ENCODE peak calls at places on chromosomes 4 and X, in seven cellular contexts. One of them, this sample, is unnamed.

GRCh38 chr4:54192811-54193210 is 36.3 kb upstream of the PDGFRA start:
- DNase-seq in GM23248: no peak
- DNase-seq in IMR-90: no peak
- DNase-seq in mesenchymal stem cell: no peak
- DNase-seq in adipocyte: no peak
- DNase-seq in neuronal stem cell: no peak
- DNase-seq in colonic mucosa: no peak
- DNase-seq in this sample: no peak

GRCh38 chrX:135543924-135544323 is 23.5 kb downstream of the INTS6L start:
- DNase-seq in colonic mucosa: peak; percentile 54
- DNase-seq in IMR-90: no peak
- DNase-seq in GM23248: no peak
- DNase-seq in mesenchymal stem cell: no peak
- DNase-seq in neuronal stem cell: no peak
- DNase-seq in adipocyte: no peak
- DNase-seq in this sample: peak; percentile 40

GRCh38 chrX:95728446-95728845 is 956.2 kb upstream of the DIAPH2 start:
- DNase-seq in GM23248: no peak
- DNase-seq in adipocyte: no peak
- DNase-seq in mesenchymal stem cell: no peak
- DNase-seq in neuronal stem cell: peak; percentile 14
- DNase-seq in colonic mucosa: no peak
- DNase-seq in IMR-90: no peak
- DNase-seq in this sample: no peak

GRCh38 chrX:106391284-106391852 is 220.4 kb upstream of the RADX start:
- DNase-seq in IMR-90: no peak
- DNase-seq in colonic mucosa: no peak
- DNase-seq in GM23248: no peak
- DNase-seq in adipocyte: no peak
- DNase-seq in neuronal stem cell: no peak
- DNase-seq in mesenchymal stem cell: no peak
- DNase-seq in this sample: no peak

GRCh38 chr4:152265149-152265621 is 270.7 kb downstream of the FBXW7 start:
- DNase-seq in IMR-90: peak; percentile 92
- DNase-seq in GM23248: no peak
- DNase-seq in neuronal stem cell: no peak
- DNase-seq in colonic mucosa: no peak
- DNase-seq in mesenchymal stem cell: peak; percentile 99
- DNase-seq in adipocyte: no peak
- DNase-seq in this sample: no peak

GRCh38 chrX:122625821-122626220 is 558.3 kb upstream of the GRIA3 start:
- DNase-seq in adipocyte: peak; percentile 50
- DNase-seq in colonic mucosa: no peak
- DNase-seq in neuronal stem cell: no peak
- DNase-seq in GM23248: peak; percentile 70
- DNase-seq in IMR-90: peak; percentile 38
- DNase-seq in mesenchymal stem cell: peak; percentile 3
- DNase-seq in this sample: no peak

GRCh38 chr4:39179681-39180080 is 2.6 kb upstream of the WDR19 start:
- DNase-seq in neuronal stem cell: no peak
- DNase-seq in IMR-90: no peak
- DNase-seq in colonic mucosa: no peak
- DNase-seq in mesenchymal stem cell: peak; percentile 57
- DNase-seq in adipocyte: no peak
- DNase-seq in GM23248: no peak
- DNase-seq in this sample: no peak

GRCh38 chrX:148942754-148943153 is 442.3 kb downstream of the AFF2 start:
- DNase-seq in neuronal stem cell: no peak
- DNase-seq in IMR-90: no peak
- DNase-seq in GM23248: no peak
- DNase-seq in adipocyte: no peak
- DNase-seq in colonic mucosa: no peak
- DNase-seq in mesenchymal stem cell: no peak
- DNase-seq in this sample: no peak

GRCh38 chr4:176142253-176142652 is 53.1 kb downstream of the SPATA4 start:
- DNase-seq in colonic mucosa: no peak
- DNase-seq in mesenchymal stem cell: no peak
- DNase-seq in GM23248: no peak
- DNase-seq in adipocyte: no peak
- DNase-seq in neuronal stem cell: no peak
- DNase-seq in IMR-90: no peak
- DNase-seq in this sample: no peak

GRCh38 chr4:121950680-121951569 is 935 bp downstream of the TRPC3 start:
- DNase-seq in GM23248: peak; percentile 50
- DNase-seq in mesenchymal stem cell: peak; percentile 51
- DNase-seq in colonic mucosa: peak; percentile 26
- DNase-seq in neuronal stem cell: peak; percentile 8
- DNase-seq in IMR-90: peak; percentile 18
- DNase-seq in adipocyte: peak; percentile 58
- DNase-seq in this sample: peak; percentile 41

DNA sequence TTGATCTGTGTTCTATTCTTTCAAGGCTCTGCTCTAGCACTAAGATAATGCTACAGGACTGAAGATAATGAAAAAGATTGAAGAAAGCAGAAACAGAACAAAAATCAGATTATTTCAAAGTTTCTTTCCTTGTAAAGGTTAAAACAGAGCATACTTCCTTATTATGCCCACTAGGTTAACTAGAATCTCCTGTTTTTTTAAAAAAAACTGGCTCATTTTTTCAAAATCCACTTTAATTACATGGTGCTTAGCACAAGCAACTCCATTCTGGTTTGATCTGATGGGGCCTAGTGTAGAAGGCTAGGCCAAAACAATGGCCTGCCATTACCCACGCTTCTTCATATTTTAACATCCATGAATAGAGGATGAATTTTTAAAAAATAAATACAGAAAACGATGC is 1.2 kb upstream of the UBA6 start:
- DNase-seq in neuronal stem cell: no peak
- DNase-seq in colonic mucosa: no peak
- DNase-seq in mesenchymal stem cell: no peak
- DNase-seq in adipocyte: no peak
- DNase-seq in GM23248: no peak
- DNase-seq in IMR-90: no peak
- DNase-seq in this sample: no peak
- H3K9ac ChIP-seq in neuronal stem cell: no peak overlapping the region
- H3K9ac ChIP-seq in colonic mucosa: no peak overlapping the region
- H3K9ac ChIP-seq in mesenchymal stem cell: peak overlapping the region; percentile 97
- H3K9ac ChIP-seq in adipocyte: no peak overlapping the region
- H3K9ac ChIP-seq in GM23248: peak overlapping the region; percentile 92
- H3K9ac ChIP-seq in IMR-90: no peak overlapping the region
- H3K9ac ChIP-seq in this sample: no peak overlapping the region

GRCh38 chrX:26347171-26347570 is 131.2 kb downstream of the MAGEB5 start:
- DNase-seq in mesenchymal stem cell: no peak
- DNase-seq in neuronal stem cell: no peak
- DNase-seq in adipocyte: no peak
- DNase-seq in GM23248: no peak
- DNase-seq in IMR-90: no peak
- DNase-seq in colonic mucosa: no peak
- DNase-seq in this sample: no peak

GRCh38 chrX:26352891-26353430 is 137.0 kb downstream of the MAGEB5 start:
- DNase-seq in mesenchymal stem cell: no peak
- DNase-seq in GM23248: no peak
- DNase-seq in colonic mucosa: no peak
- DNase-seq in adipocyte: no peak
- DNase-seq in IMR-90: no peak
- DNase-seq in neuronal stem cell: no peak
- DNase-seq in this sample: peak; percentile 56
- H3K9ac ChIP-seq in mesenchymal stem cell: no peak overlapping the region
- H3K9ac ChIP-seq in GM23248: no peak overlapping the region
- H3K9ac ChIP-seq in colonic mucosa: no peak overlapping the region
- H3K9ac ChIP-seq in adipocyte: no peak overlapping the region
- H3K9ac ChIP-seq in IMR-90: no peak overlapping the region
- H3K9ac ChIP-seq in neuronal stem cell: no peak overlapping the region
- H3K9ac ChIP-seq in this sample: no peak overlapping the region

DNA sequence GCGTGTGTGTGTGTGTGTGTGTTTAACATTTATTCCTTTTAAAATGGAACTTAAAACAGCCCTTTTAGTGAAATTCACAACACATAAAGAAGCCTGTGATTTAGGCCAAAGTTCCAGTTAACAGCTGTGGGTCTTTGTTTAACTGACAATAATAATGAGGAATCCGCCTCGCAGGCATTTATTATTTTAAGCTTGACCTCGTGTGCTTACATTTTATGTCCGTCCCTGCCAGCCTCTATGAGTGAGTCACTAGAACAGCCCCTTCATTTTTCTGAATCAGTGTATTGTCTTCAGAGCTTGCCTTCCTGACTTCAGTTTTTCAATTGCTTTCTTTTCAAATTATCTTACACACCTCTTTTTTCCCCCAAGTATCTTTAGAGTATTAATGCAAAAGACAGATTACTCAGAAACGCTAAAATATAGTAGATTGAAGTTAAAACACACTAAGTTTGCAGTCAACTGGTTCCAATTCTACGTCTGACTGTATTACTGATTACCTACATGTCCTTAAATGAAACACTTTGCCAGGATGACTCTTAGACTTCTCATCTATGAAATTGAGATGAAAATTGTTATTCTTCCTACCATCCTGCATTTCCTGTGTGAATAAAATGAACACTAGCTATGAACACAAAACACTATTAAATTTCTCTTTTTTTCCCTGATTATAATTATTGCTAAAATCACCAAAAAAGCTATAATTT is 319.6 kb upstream of the HS3ST1 start:
- DNase-seq in GM23248: no peak
- DNase-seq in mesenchymal stem cell: peak; percentile 72
- DNase-seq in neuronal stem cell: no peak
- DNase-seq in adipocyte: peak; percentile 82
- DNase-seq in IMR-90: peak; percentile 87
- DNase-seq in colonic mucosa: no peak
- DNase-seq in this sample: no peak
- H3K9ac ChIP-seq in GM23248: no peak overlapping the region
- H3K9ac ChIP-seq in mesenchymal stem cell: peak overlapping the region; percentile 17
- H3K9ac ChIP-seq in neuronal stem cell: no peak overlapping the region
- H3K9ac ChIP-seq in adipocyte: no peak overlapping the region
- H3K9ac ChIP-seq in IMR-90: no peak overlapping the region
- H3K9ac ChIP-seq in colonic mucosa: no peak overlapping the region
- H3K9ac ChIP-seq in this sample: no peak overlapping the region

DNA sequence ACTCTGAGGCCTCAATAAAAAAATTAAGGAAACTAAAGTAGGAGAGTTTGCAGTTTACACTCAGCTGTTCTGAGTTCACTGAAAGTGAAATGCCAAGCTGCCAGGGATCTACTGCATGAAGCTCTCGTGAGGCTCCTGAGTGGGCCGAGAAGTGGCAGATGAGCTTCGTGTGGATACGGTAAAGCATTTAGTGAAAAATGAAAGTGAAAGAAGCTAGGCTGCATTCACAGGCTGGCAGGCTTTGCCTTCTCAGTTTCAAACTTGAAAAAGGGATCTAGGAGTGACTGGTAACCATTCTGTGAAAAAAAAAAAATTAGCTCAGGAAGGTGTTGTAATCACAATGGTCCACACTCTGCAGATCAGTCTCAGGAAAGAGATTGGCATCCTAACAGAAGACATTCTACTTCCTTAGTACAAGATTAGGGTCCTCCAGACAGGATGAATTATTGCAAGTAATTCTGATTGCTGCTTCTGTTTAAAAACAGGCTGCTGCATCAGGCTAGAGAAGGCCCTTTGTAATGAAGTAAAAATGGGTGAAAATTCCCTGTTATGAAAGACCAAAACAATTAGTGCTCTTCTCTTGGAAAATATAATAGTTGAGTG is 679.9 kb downstream of the RPA4 start:
- DNase-seq in adipocyte: peak; percentile 80
- DNase-seq in IMR-90: peak; percentile 71
- DNase-seq in colonic mucosa: peak; percentile 29
- DNase-seq in GM23248: peak; percentile 78
- DNase-seq in neuronal stem cell: no peak
- DNase-seq in mesenchymal stem cell: peak; percentile 72
- DNase-seq in this sample: no peak
- H3K9ac ChIP-seq in adipocyte: peak overlapping the region; percentile 70
- H3K9ac ChIP-seq in IMR-90: peak overlapping the region; percentile 52
- H3K9ac ChIP-seq in colonic mucosa: peak overlapping the region; percentile 37
- H3K9ac ChIP-seq in GM23248: peak overlapping the region; percentile 80
- H3K9ac ChIP-seq in neuronal stem cell: no peak overlapping the region
- H3K9ac ChIP-seq in mesenchymal stem cell: peak overlapping the region; percentile 88
- H3K9ac ChIP-seq in this sample: no peak overlapping the region

DNA sequence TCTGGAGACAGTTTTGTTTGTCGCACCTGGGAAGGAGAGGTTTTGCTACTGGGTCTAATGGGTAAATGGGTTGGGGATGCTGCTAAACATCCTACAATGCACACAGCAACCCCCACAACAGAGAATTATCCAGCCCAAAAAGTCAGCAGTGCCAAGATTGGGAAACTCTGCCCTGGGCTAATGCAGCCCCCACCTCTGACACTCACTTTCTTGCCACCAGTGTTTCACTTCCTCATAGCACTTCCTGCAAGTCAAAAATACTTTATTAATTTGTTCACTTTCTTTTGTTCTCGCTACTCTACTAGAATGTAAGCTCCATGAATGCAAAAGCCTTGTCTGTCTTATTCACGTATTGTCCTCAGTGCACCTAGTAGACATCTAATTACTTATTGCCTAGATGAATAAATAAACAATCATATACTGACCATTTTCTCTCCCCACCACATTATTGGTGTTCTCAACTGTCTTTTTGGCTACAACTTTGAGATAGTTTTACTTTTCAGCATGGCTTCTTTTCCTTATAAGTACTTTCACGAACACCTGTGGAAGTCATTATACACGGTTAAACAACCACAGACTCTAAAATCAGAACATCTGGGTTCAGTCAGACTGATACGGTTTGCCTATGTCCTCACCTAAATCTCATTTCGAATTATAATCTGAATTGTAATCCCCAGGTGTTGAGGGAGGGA is 82.0 kb upstream of the PITX2 start:
- DNase-seq in GM23248: no peak
- DNase-seq in neuronal stem cell: no peak
- DNase-seq in IMR-90: no peak
- DNase-seq in colonic mucosa: no peak
- DNase-seq in adipocyte: no peak
- DNase-seq in mesenchymal stem cell: no peak
- DNase-seq in this sample: no peak
- H3K9ac ChIP-seq in GM23248: no peak overlapping the region
- H3K9ac ChIP-seq in neuronal stem cell: no peak overlapping the region
- H3K9ac ChIP-seq in IMR-90: no peak overlapping the region
- H3K9ac ChIP-seq in colonic mucosa: no peak overlapping the region
- H3K9ac ChIP-seq in adipocyte: no peak overlapping the region
- H3K9ac ChIP-seq in mesenchymal stem cell: no peak overlapping the region
- H3K9ac ChIP-seq in this sample: no peak overlapping the region

GRCh38 chr4:5710065-5710961 is 688 bp upstream of the EVC start:
- DNase-seq in colonic mucosa: no peak
- DNase-seq in adipocyte: peak; percentile 62
- DNase-seq in mesenchymal stem cell: peak; percentile 32
- DNase-seq in IMR-90: peak; percentile 18
- DNase-seq in GM23248: peak; percentile 69
- DNase-seq in neuronal stem cell: peak; percentile 31
- DNase-seq in this sample: peak; percentile 68
- H3K9ac ChIP-seq in colonic mucosa: peak overlapping the region; percentile 60
- H3K9ac ChIP-seq in adipocyte: peak overlapping the region; percentile 88
- H3K9ac ChIP-seq in mesenchymal stem cell: peak overlapping the region; percentile 91
- H3K9ac ChIP-seq in IMR-90: peak overlapping the region; percentile 78
- H3K9ac ChIP-seq in GM23248: peak overlapping the region; percentile 84
- H3K9ac ChIP-seq in neuronal stem cell: no peak overlapping the region
- H3K9ac ChIP-seq in this sample: peak overlapping the region; percentile 67

DNA sequence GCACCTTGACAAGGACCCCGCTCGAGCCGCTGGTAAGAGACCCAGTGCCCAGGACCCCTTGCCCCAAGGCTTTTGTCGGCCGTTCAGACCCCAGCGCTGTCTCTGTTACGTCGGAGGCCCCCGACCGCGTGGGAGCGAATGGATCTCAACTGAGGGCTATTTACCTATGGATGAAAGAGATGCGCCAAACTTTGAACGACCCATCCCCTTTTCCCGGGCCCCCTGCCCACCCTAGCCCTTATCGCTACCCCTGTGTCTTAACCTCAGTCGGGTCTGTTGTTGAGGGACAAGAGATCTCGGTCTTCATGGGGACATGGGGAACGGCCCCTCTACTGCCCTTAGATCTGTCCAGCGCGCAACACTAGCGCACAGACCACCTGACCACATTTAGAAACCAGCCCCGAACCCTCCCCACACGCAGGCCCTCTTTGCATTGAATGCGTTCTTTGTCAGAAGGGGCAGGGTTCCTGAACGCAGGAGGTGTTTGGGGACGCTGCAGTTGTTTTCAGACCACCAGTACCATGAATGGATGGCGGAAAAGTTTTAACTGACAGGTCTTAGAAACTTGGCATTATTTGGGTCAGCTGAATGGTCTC is 617 bp downstream of the ARL9 start:
- DNase-seq in colonic mucosa: no peak
- DNase-seq in mesenchymal stem cell: peak; percentile 21
- DNase-seq in GM23248: peak; percentile 10
- DNase-seq in neuronal stem cell: peak; percentile 24
- DNase-seq in adipocyte: peak; percentile 18
- DNase-seq in IMR-90: no peak
- DNase-seq in this sample: peak; percentile 34
- H3K9ac ChIP-seq in colonic mucosa: no peak overlapping the region
- H3K9ac ChIP-seq in mesenchymal stem cell: peak overlapping the region; percentile 87
- H3K9ac ChIP-seq in GM23248: peak overlapping the region; percentile 76
- H3K9ac ChIP-seq in neuronal stem cell: peak overlapping the region; percentile 70
- H3K9ac ChIP-seq in adipocyte: peak overlapping the region; percentile 58
- H3K9ac ChIP-seq in IMR-90: peak overlapping the region; percentile 45
- H3K9ac ChIP-seq in this sample: peak overlapping the region; percentile 33

This sample was measured in mesendoderm.